ENCODE peak calls at places on chromosomes 6 and 20, in ten cellular contexts. Q is epithelial cell of proximal tubule; P is GM13976; R is osteocyte; S is lung; K is epithelial cell of esophagus; G is activated CD8-positive, alpha-beta T cell treated with anti-CD3 and anti-CD28 coated beads for 36 hours; I is AG04450; B is lower lobe of right lung; V is HFFc6. A is an unnamed sample.

GRCh38 chr6:149733321-149733720 is 13.0 kb downstream of the NUP43 start:
- DNase-seq in Q (no peak), P (no peak), R (no peak), S (no peak), K (no peak), G (no peak), I (no peak), B (no peak), V (no peak), A (no peak)

GRCh38 chr20:25859649-25860530 is 163.2 kb upstream of the ZNF337 start:
- DNase-seq in Q (no peak), P (peak), R (peak), S (peak), K (peak), G (peak), I (no peak), B (peak), V (peak), A (peak)

GRCh38 chr6:137645850-137646249 is 151.7 kb upstream of the OLIG3 start:
- DNase-seq in Q (no peak), P (no peak), R (no peak), S (no peak), K (no peak), G (no peak), I (no peak), B (no peak), V (no peak), A (no peak)

GRCh38 chr6:111564482-111564945 is 41.2 kb downstream of the TRAF3IP2 start:
- DNase-seq in Q (no peak), P (no peak), R (no peak), S (no peak), K (peak), G (peak), I (no peak), B (no peak), V (peak), A (no peak)

GRCh38 chr6:78700997-78701396 is 166.4 kb upstream of the IRAK1BP1 start:
- DNase-seq in Q (no peak), P (no peak), R (no peak), S (no peak), K (no peak), G (no peak), I (no peak), B (no peak), V (no peak), A (no peak)

GRCh38 chr20:46715292-46715756 is 5.9 kb downstream of the SLC2A10 start:
- DNase-seq in Q (peak), P (no peak), R (no peak), S (no peak), K (peak), G (no peak), I (peak), B (no peak), V (peak), A (peak)

GRCh38 chr20:36802326-36803223 is 29.0 kb upstream of the DSN1 start:
- DNase-seq in Q (no peak), P (no peak), R (no peak), S (no peak), K (peak), G (no peak), I (peak), B (no peak), V (peak), A (no peak)

GRCh38 chr6:125201961-125202729 is 48.6 kb downstream of the TPD52L1 start:
- DNase-seq in Q (peak), P (no peak), R (no peak), S (peak), K (peak), G (no peak), I (peak), B (peak), V (peak), A (no peak)

GRCh38 chr20:25009218-25010145 is 16.9 kb upstream of the APMAP start:
- DNase-seq in Q (no peak), P (no peak), R (peak), S (no peak), K (no peak), G (no peak), I (no peak), B (no peak), V (no peak), A (no peak)

GRCh38 chr6:30480536-30481156 is 8.7 kb upstream of the HLA-E start:
- DNase-seq in Q (no peak), P (peak), R (peak), S (no peak), K (no peak), G (peak), I (no peak), B (no peak), V (no peak), A (no peak)

GRCh38 chr6:137676888-137677287 is 182.7 kb upstream of the OLIG3 start:
- DNase-seq in Q (no peak), P (no peak), R (no peak), S (no peak), K (no peak), G (no peak), I (no peak), B (no peak), V (no peak), A (no peak)

GRCh38 chr6:168326294-168327261 is 7.0 kb upstream of the DACT2 start:
- DNase-seq in Q (no peak), P (no peak), R (no peak), S (no peak), K (no peak), G (no peak), I (no peak), B (no peak), V (no peak), A (no peak)

GRCh38 chr6:132768051-132768517 is 10.4 kb upstream of the VNN2 start:
- DNase-seq in Q (no peak), P (peak), R (no peak), S (peak), K (peak), G (peak), I (no peak), B (peak), V (peak), A (peak)

GRCh38 chr20:3808141-3808479 is 12.0 kb downstream of the CDC25B start:
- DNase-seq in Q (no peak), P (no peak), R (peak), S (peak), K (peak), G (no peak), I (peak), B (peak), V (peak), A (no peak)

GRCh38 chr20:62197801-62198200 is 15.0 kb downstream of the MTG2 start:
- DNase-seq in Q (no peak), P (no peak), R (no peak), S (no peak), K (no peak), G (no peak), I (no peak), B (peak), V (no peak), A (no peak)

GRCh38 chr6:119735500-119735899 is 385.9 kb upstream of the MAN1A1 start:
- DNase-seq in Q (no peak), P (no peak), R (no peak), S (no peak), K (no peak), G (no peak), I (no peak), B (no peak), V (no peak), A (no peak)

GRCh38 chr20:58850693-58851174 is at the start of gene GNAS-AS1:
- DNase-seq in Q (peak), P (peak), R (peak), S (peak), K (peak), G (peak), I (peak), B (peak), V (peak), A (peak)

GRCh38 chr6:22411408-22412105 is 114.7 kb upstream of the PRL start:
- DNase-seq in Q (no peak), P (no peak), R (no peak), S (no peak), K (no peak), G (no peak), I (no peak), B (no peak), V (no peak), A (no peak)

GRCh38 chr20:19858972-19859371 is 100.9 kb downstream of the RIN2 start:
- DNase-seq in Q (no peak), P (no peak), R (no peak), S (no peak), K (peak), G (no peak), I (no peak), B (no peak), V (peak), A (no peak)

GRCh38 chr20:58500256-58500655 is 14.9 kb downstream of the APCDD1L start:
- DNase-seq in Q (no peak), P (no peak), R (no peak), S (no peak), K (no peak), G (no peak), I (no peak), B (no peak), V (no peak), A (no peak)

GRCh38 chr6:164628302-164628931 is 681.0 kb downstream of the C6orf118 start:
- DNase-seq in Q (no peak), P (no peak), R (no peak), S (no peak), K (no peak), G (peak), I (no peak), B (no peak), V (no peak), A (no peak)

GRCh38 chr20:53349730-53350129 is 243.9 kb downstream of the ZNF217 start:
- DNase-seq in Q (no peak), P (no peak), R (no peak), S (no peak), K (no peak), G (no peak), I (no peak), B (no peak), V (no peak), A (no peak)

GRCh38 chr6:157647261-157647915 is 175.7 kb upstream of the SNX9 start:
- DNase-seq in Q (no peak), P (no peak), R (no peak), S (no peak), K (no peak), G (peak), I (no peak), B (no peak), V (no peak), A (no peak)

GRCh38 chr20:48708630-48709029 is 119.2 kb downstream of the PREX1 start:
- DNase-seq in Q (no peak), P (no peak), R (no peak), S (no peak), K (no peak), G (no peak), I (no peak), B (no peak), V (no peak), A (no peak)
- TF ChIP-seq CTCF in Q (no peak), P (no peak), R (no peak), S (no peak), K (no peak), G (no peak), I (no peak), B (no peak), V (no peak), A (no peak)

GRCh38 chr6:71288228-71289038 is at the start of gene OGFRL1:
- DNase-seq in Q (no peak), P (peak), R (peak), S (peak), K (peak), G (peak), I (no peak), B (peak), V (peak), A (peak)
- TF ChIP-seq CTCF in Q (no peak), P (peak), R (peak), S (no peak), K (no peak), G (no peak), I (no peak), B (no peak), V (no peak), A (no peak)

DNA sequence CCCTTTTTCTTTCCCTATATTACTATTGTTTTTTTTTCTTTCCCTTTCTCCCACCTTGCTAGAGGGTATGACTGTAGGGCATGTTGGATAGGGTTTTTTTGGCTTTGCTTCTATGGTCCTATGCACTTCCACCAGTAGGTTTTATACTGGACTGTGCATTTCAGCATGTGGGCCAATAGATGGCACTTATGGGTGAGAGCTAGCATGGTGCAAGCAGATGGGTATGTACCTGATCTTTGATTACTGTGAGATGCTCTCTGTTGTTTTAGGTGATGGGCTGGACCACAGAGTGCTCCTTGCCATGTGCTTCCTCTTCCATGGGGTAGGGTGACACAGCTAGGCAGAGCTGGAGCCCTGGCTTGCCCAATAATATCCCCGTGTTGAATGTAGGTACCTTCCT is 128.5 kb upstream of the CHD6 start:
- DNase-seq in Q (no peak), P (no peak), R (peak), S (no peak), K (no peak), G (no peak), I (no peak), B (no peak), V (no peak), A (no peak)
- TF ChIP-seq CTCF in Q (peak), P (no peak), R (no peak), S (no peak), K (no peak), G (no peak), I (peak), B (no peak), V (peak), A (no peak)

GRCh38 chr6:11947063-11947462 is 65.0 kb upstream of the HIVEP1 start:
- DNase-seq in Q (no peak), P (no peak), R (no peak), S (no peak), K (no peak), G (no peak), I (no peak), B (no peak), V (no peak), A (no peak)

GRCh38 chr6:11944111-11944510 is 68.0 kb upstream of the HIVEP1 start:
- DNase-seq in Q (no peak), P (no peak), R (no peak), S (no peak), K (no peak), G (no peak), I (no peak), B (no peak), V (no peak), A (no peak)

GRCh38 chr6:11943060-11943459 is 69.1 kb upstream of the HIVEP1 start:
- DNase-seq in Q (no peak), P (no peak), R (no peak), S (no peak), K (no peak), G (no peak), I (no peak), B (no peak), V (no peak), A (no peak)

GRCh38 chr6:11950109-11950508 is 62.0 kb upstream of the HIVEP1 start:
- DNase-seq in Q (no peak), P (no peak), R (no peak), S (no peak), K (peak), G (no peak), I (no peak), B (no peak), V (no peak), A (no peak)

GRCh38 chr6:11947569-11947968 is 64.5 kb upstream of the HIVEP1 start:
- DNase-seq in Q (no peak), P (no peak), R (no peak), S (no peak), K (peak), G (no peak), I (no peak), B (no peak), V (no peak), A (no peak)
- TF ChIP-seq CTCF in Q (no peak), P (no peak), R (no peak), S (no peak), K (no peak), G (no peak), I (no peak), B (no peak), V (no peak), A (peak)

A was measured in endothelial cell.